ENCODE peak calls at places on chromosomes 16 and 17, in five cellular contexts. Z, Y, A, X and F are unnamed samples.

GRCh38 chr16:49528035-49528434 is 154.4 kb downstream of the C16orf78 start:
- DNase-seq in Y (no peak), A (peak; percentile 75), Z (peak; percentile 36), X (no peak), F (no peak)

GRCh38 chr17:42846594-42847280 is 2.4 kb downstream of the AOC2 start:
- DNase-seq in X (no peak), Z (peak; percentile 67), A (peak; percentile 85), Y (no peak), F (no peak)

GRCh38 chr16:86270696-86271095 is 239.6 kb upstream of the FOXF1 start:
- DNase-seq in Y (no peak), A (no peak), Z (peak; percentile 19), X (no peak), F (peak; percentile 73)

GRCh38 chr16:3195975-3196374 is 8.0 kb downstream of the OR1F1 start:
- DNase-seq in Y (no peak), X (peak; percentile 53), A (no peak), Z (no peak), F (no peak)

GRCh38 chr16:66830422-66831404 is at the start of gene NAE1:
- DNase-seq in Z (peak; percentile 76), X (peak; percentile 95), A (peak; percentile 94), Y (peak; percentile 88), F (peak; percentile 76)

GRCh38 chr17:69581061-69581955 is 166.8 kb downstream of the MAP2K6 start:
- DNase-seq in Y (no peak), Z (peak; percentile 24), A (no peak), X (no peak), F (no peak)

GRCh38 chr17:32553168-32553567 is 66.4 kb downstream of the CDK5R1 start:
- DNase-seq in A (no peak), X (no peak), Z (no peak), Y (no peak), F (no peak)

GRCh38 chr16:24983521-24983920 is 31.6 kb downstream of the ARHGAP17 start:
- DNase-seq in X (no peak), Y (no peak), Z (no peak), A (no peak), F (no peak)

GRCh38 chr16:654034-654433 is 4.9 kb downstream of the WDR90 start:
- DNase-seq in X (no peak), Y (no peak), A (no peak), Z (no peak), F (no peak)

GRCh38 chr17:2122641-2123302 is 67.9 kb downstream of the HIC1 start:
- DNase-seq in Z (peak; percentile 58), Y (peak; percentile 62), X (peak; percentile 71), A (peak; percentile 14), F (peak; percentile 23)

GRCh38 chr17:77861981-77862645 is 96.4 kb upstream of the TNRC6C start:
- DNase-seq in Y (no peak), X (no peak), A (no peak), Z (no peak), F (no peak)

GRCh38 chr17:801660-802059 is 19.5 kb downstream of the MRM3 start:
- DNase-seq in Y (no peak), A (no peak), X (no peak), Z (no peak), F (peak; percentile 33)

GRCh38 chr16:1157639-1158455 is 4.9 kb downstream of the CACNA1H start:
- DNase-seq in Z (no peak), X (no peak), A (no peak), Y (peak; percentile 67), F (no peak)

GRCh38 chr16:11394593-11394960 is 49.3 kb downstream of the RMI2 start:
- DNase-seq in Y (no peak), Z (no peak), A (no peak), X (no peak), F (no peak)

GRCh38 chr16:74271879-74272278 is 24.7 kb upstream of the PSMD7 start:
- DNase-seq in A (peak; percentile 26), X (no peak), Y (no peak), Z (no peak), F (no peak)

GRCh38 chr17:72381597-72382397 is 261.0 kb downstream of the SOX9 start:
- DNase-seq in Y (no peak), Z (no peak), A (no peak), X (peak; percentile 89), F (peak; percentile 43)

GRCh38 chr16:75379911-75380847 is 53.1 kb downstream of the CFDP1 start:
- DNase-seq in A (no peak), Z (no peak), Y (no peak), X (no peak), F (no peak)

GRCh38 chr17:42775534-42776098 is 2.4 kb downstream of the VPS25 start:
- DNase-seq in A (peak; percentile 57), X (no peak), Y (no peak), Z (no peak), F (no peak)

GRCh38 chr16:50566336-50566962 is 18.3 kb downstream of the NKD1 start:
- DNase-seq in A (no peak), X (no peak), Z (no peak), Y (no peak), F (no peak)

GRCh38 chr17:16920628-16921020 is 51.3 kb downstream of the TNFRSF13B start:
- DNase-seq in Z (no peak), A (no peak), X (peak; percentile 43), Y (peak; percentile 3), F (no peak)

GRCh38 chr16:1097800-1098199 is 1.8 kb upstream of the C1QTNF8 start:
- DNase-seq in Z (peak; percentile 49), X (no peak), A (peak; percentile 61), Y (peak; percentile 86), F (peak; percentile 52)

GRCh38 chr16:85231959-85232358 is 119.7 kb upstream of the CIBAR2 start:
- DNase-seq in X (no peak), Z (no peak), A (peak; percentile 88), Y (peak; percentile 46), F (peak; percentile 83)

GRCh38 chr17:48484256-48484655 is 46.6 kb downstream of the HOXB1 start:
- DNase-seq in Y (no peak), X (no peak), Z (no peak), A (peak; percentile 76), F (peak; percentile 54)

GRCh38 chr16:3503513-3503912 is 2.7 kb downstream of the CLUAP1 start:
- DNase-seq in Z (no peak), A (no peak), X (no peak), Y (no peak), F (no peak)

GRCh38 chr16:52384378-52384777 is 162.6 kb downstream of the TOX3 start:
- DNase-seq in Z (no peak), Y (no peak), X (no peak), A (no peak), F (no peak)

GRCh38 chr16:26464576-26465266 is 602.0 kb upstream of the C16orf82 start:
- DNase-seq in A (no peak), Z (no peak), X (peak; percentile 65), Y (no peak), F (no peak)

GRCh38 chr16:35745821-35746248 is 2286.4 kb downstream of the TP53TG3F start:
- DNase-seq in X (no peak), Y (no peak), Z (no peak), A (no peak), F (no peak)
- H3K9me3 ChIP-seq in X (peaks cover 33% of the 10 kb centered on the region), Y (peaks cover 7% of the 10 kb centered on the region), Z (no peaks in the 10 kb centered on the region), A (no peaks in the 10 kb centered on the region), F (no peaks in the 10 kb centered on the region)

GRCh38 chr17:45314761-45315549 is 1.9 kb downstream of the MAP3K14 start:
- DNase-seq in Y (no peak), A (peak; percentile 58), X (no peak), Z (no peak), F (no peak)

GRCh38 chr17:45313927-45314760 is 2.7 kb downstream of the MAP3K14 start:
- DNase-seq in A (no peak), Y (no peak), Z (no peak), X (no peak), F (no peak)

GRCh38 chr17:45311762-45312476 is 4.9 kb downstream of the MAP3K14 start:
- DNase-seq in A (peak; percentile 67), Z (peak; percentile 84), X (peak; percentile 51), Y (peak; percentile 63), F (peak; percentile 69)

GRCh38 chr17:45312477-45313418 is 4.1 kb downstream of the MAP3K14 start:
- DNase-seq in Z (no peak), X (peak; percentile 45), Y (no peak), A (peak; percentile 42), F (no peak)

GRCh38 chr17:45313419-45313771 is 3.4 kb downstream of the MAP3K14 start:
- DNase-seq in A (no peak), Z (no peak), X (no peak), Y (no peak), F (no peak)
- H3K4me3 ChIP-seq in A (no peak overlapping the region), Z (no peak overlapping the region), X (no peak overlapping the region), Y (peak overlapping the region; percentile 90), F (no peak overlapping the region)

DNA sequence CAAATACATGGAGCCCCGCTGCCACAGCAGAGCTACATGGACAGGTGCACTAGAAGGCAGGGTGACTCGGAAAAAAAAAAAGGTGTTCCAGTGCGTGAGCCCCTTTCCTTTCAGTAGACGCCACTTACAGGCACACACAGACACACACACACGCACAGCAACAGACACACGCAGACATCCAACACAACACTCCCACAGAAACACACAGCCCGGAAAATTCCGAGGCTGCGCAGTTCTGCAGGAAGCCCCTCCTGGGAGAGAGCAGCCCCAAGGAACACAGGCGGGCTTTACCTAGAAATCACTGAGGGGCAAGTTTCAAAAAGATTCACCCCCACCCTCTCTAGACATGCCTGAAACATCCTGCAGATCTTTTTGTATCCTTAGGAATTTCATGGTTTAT is 136.0 kb upstream of the WSB1 start:
- DNase-seq in A (no peak), Y (no peak), Z (no peak), X (no peak), F (no peak)
- H3K9me3 ChIP-seq in A (no peaks in the 10 kb centered on the region), Y (peaks cover 3% of the 10 kb centered on the region), Z (no peaks in the 10 kb centered on the region), X (peaks cover 72% of the 10 kb centered on the region), F (no peaks in the 10 kb centered on the region)

GRCh38 chr17:62707425-62707739 is 79.9 kb downstream of the MRC2 start:
- DNase-seq in X (no peak), A (no peak), Z (no peak), Y (no peak), F (no peak)

GRCh38 chr17:62706598-62707424 is 79.3 kb downstream of the MRC2 start:
- DNase-seq in A (no peak), Z (no peak), X (peak; percentile 59), Y (no peak), F (no peak)

GRCh38 chr17:62705116-62705515 is 77.6 kb downstream of the MRC2 start:
- DNase-seq in Z (no peak), A (no peak), Y (no peak), X (peak; percentile 82), F (no peak)

GRCh38 chr17:62704381-62704971 is 77.0 kb downstream of the MRC2 start:
- DNase-seq in X (peak; percentile 90), A (peak; percentile 53), Y (no peak), Z (no peak), F (peak; percentile 59)

DNA sequence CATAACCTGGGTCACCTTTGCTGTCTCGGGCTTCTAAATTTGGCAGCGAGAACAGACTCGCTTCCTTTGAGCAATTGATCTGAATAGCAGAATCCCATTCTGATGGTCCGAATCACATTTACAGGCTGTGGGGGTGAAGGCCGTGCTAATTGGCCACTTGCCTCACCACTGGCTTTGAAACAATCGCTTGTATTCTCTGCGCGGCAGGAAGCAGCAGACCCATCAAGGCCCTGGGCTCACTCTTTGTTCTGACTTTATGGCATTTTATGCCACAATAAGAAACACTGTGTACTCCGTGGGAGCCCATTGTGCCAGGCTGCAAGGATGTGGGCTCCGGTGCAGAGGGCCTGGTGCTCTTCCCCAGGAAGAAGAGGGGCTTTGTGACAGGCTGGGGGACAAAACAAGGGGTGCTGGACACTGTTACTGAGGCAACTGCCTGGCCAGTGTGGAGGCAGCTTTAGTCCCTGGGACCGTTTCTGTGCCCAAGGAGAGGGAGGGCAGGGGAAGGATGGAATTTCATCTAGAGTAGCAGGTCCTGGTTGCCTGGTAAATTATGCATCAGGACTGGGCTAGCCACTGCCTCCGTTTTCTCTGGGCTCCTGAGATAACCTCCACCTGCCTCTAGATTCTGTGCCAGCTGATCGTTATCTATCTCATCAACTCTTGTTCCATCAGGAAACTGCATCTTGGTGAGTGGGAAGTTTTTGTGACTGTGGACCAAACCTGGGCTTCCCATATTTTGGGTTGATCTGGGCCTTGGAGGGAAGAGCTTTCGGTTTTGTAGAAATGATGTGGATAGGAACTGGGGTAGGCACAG is 78.5 kb downstream of the MRC2 start:
- DNase-seq in Z (peak; percentile 46), Y (no peak), A (no peak), X (peak; percentile 91), F (no peak)
- H3K4me3 ChIP-seq in Z (no peak overlapping the region), Y (peak overlapping the region; percentile 78), A (peak overlapping the region; percentile 80), X (peak overlapping the region; percentile 84), F (no peak overlapping the region)